ENCODE peak calls at places on chromosomes 12 and 14, in four cellular contexts. One of them, this sample, is unnamed.

GRCh38 chr12:124764451-124764850 is 99.2 kb downstream of the SCARB1 start:
- DNase-seq in smooth muscle cell of the brain vasculature: no peak
- DNase-seq in kidney glomerular epithelial cell: no peak
- DNase-seq in left ventricle myocardium inferior: peak; percentile 61
- DNase-seq in this sample: no peak

GRCh38 chr12:88325076-88325827 is 183.1 kb downstream of the TMTC3 start:
- DNase-seq in left ventricle myocardium inferior: no peak
- DNase-seq in kidney glomerular epithelial cell: peak; percentile 90
- DNase-seq in smooth muscle cell of the brain vasculature: peak; percentile 46
- DNase-seq in this sample: no peak

GRCh38 chr14:79044894-79045624 is 874.9 kb downstream of the NRXN3 start:
- DNase-seq in kidney glomerular epithelial cell: peak; percentile 56
- DNase-seq in left ventricle myocardium inferior: no peak
- DNase-seq in smooth muscle cell of the brain vasculature: peak; percentile 24
- DNase-seq in this sample: no peak

GRCh38 chr14:101506921-101507300 is 54.4 kb upstream of the DIO3 start:
- DNase-seq in kidney glomerular epithelial cell: no peak
- DNase-seq in smooth muscle cell of the brain vasculature: no peak
- DNase-seq in left ventricle myocardium inferior: no peak
- DNase-seq in this sample: no peak

GRCh38 chr12:121124402-121125109 is 8.1 kb upstream of the P2RX7 start:
- DNase-seq in smooth muscle cell of the brain vasculature: no peak
- DNase-seq in left ventricle myocardium inferior: no peak
- DNase-seq in kidney glomerular epithelial cell: peak; percentile 98
- DNase-seq in this sample: no peak

GRCh38 chr12:113056631-113057488 is at the start of gene DTX1:
- DNase-seq in kidney glomerular epithelial cell: no peak
- DNase-seq in left ventricle myocardium inferior: peak; percentile 43
- DNase-seq in smooth muscle cell of the brain vasculature: no peak
- DNase-seq in this sample: no peak

GRCh38 chr12:8742501-8742900 is 44.7 kb downstream of the RIMKLB start:
- DNase-seq in smooth muscle cell of the brain vasculature: no peak
- DNase-seq in left ventricle myocardium inferior: no peak
- DNase-seq in kidney glomerular epithelial cell: peak; percentile 13
- DNase-seq in this sample: no peak

GRCh38 chr14:105092912-105093425 is 27.7 kb upstream of the GPR132 start:
- DNase-seq in kidney glomerular epithelial cell: peak; percentile 20
- DNase-seq in smooth muscle cell of the brain vasculature: no peak
- DNase-seq in left ventricle myocardium inferior: peak; percentile 72
- DNase-seq in this sample: no peak

GRCh38 chr12:88235183-88235833 is 93.2 kb downstream of the TMTC3 start:
- DNase-seq in left ventricle myocardium inferior: no peak
- DNase-seq in kidney glomerular epithelial cell: no peak
- DNase-seq in smooth muscle cell of the brain vasculature: no peak
- DNase-seq in this sample: no peak

GRCh38 chr12:52066346-52067080 is 3.3 kb upstream of the ATG101 start:
- DNase-seq in kidney glomerular epithelial cell: no peak
- DNase-seq in smooth muscle cell of the brain vasculature: no peak
- DNase-seq in left ventricle myocardium inferior: no peak
- DNase-seq in this sample: no peak

GRCh38 chr14:20524027-20524426 is 18.7 kb downstream of the RNASE10 start:
- DNase-seq in kidney glomerular epithelial cell: no peak
- DNase-seq in left ventricle myocardium inferior: no peak
- DNase-seq in smooth muscle cell of the brain vasculature: no peak
- DNase-seq in this sample: no peak

GRCh38 chr12:75603475-75603874 is 92.1 kb upstream of the KRR1 start:
- DNase-seq in left ventricle myocardium inferior: no peak
- DNase-seq in kidney glomerular epithelial cell: peak; percentile 23
- DNase-seq in smooth muscle cell of the brain vasculature: no peak
- DNase-seq in this sample: no peak

GRCh38 chr14:89315493-89316456 is 101.3 kb downstream of the FOXN3 start:
- DNase-seq in kidney glomerular epithelial cell: no peak
- DNase-seq in left ventricle myocardium inferior: no peak
- DNase-seq in smooth muscle cell of the brain vasculature: no peak
- DNase-seq in this sample: no peak

GRCh38 chr14:71467419-71467818 is 464.8 kb upstream of the RGS6 start:
- DNase-seq in left ventricle myocardium inferior: no peak
- DNase-seq in kidney glomerular epithelial cell: no peak
- DNase-seq in smooth muscle cell of the brain vasculature: no peak
- DNase-seq in this sample: no peak

GRCh38 chr14:29321646-29322045 is 555.1 kb downstream of the FOXG1 start:
- DNase-seq in smooth muscle cell of the brain vasculature: no peak
- DNase-seq in left ventricle myocardium inferior: no peak
- DNase-seq in kidney glomerular epithelial cell: peak; percentile 10
- DNase-seq in this sample: no peak

GRCh38 chr12:3752741-3753486 is at the start of gene CRACR2A:
- DNase-seq in left ventricle myocardium inferior: peak; percentile 69
- DNase-seq in kidney glomerular epithelial cell: no peak
- DNase-seq in smooth muscle cell of the brain vasculature: no peak
- DNase-seq in this sample: peak; percentile 70

GRCh38 chr12:125145196-125145595 is 80.0 kb downstream of the AACS start:
- DNase-seq in left ventricle myocardium inferior: no peak
- DNase-seq in smooth muscle cell of the brain vasculature: no peak
- DNase-seq in kidney glomerular epithelial cell: no peak
- DNase-seq in this sample: no peak

GRCh38 chr12:70724444-70724843 is 87.2 kb upstream of the PTPRB start:
- DNase-seq in left ventricle myocardium inferior: no peak
- DNase-seq in smooth muscle cell of the brain vasculature: no peak
- DNase-seq in kidney glomerular epithelial cell: peak; percentile 4
- DNase-seq in this sample: no peak

GRCh38 chr12:21657336-21658077 is at the start of gene LDHB:
- DNase-seq in left ventricle myocardium inferior: peak; percentile 97
- DNase-seq in smooth muscle cell of the brain vasculature: peak; percentile 87
- DNase-seq in kidney glomerular epithelial cell: peak; percentile 90
- DNase-seq in this sample: peak; percentile 92

GRCh38 chr12:38544357-38545066 is 227.9 kb downstream of the ALG10B start:
- DNase-seq in kidney glomerular epithelial cell: no peak
- DNase-seq in left ventricle myocardium inferior: no peak
- DNase-seq in smooth muscle cell of the brain vasculature: no peak
- DNase-seq in this sample: no peak

GRCh38 chr14:70318635-70319013 is 40.9 kb downstream of the COX16 start:
- DNase-seq in smooth muscle cell of the brain vasculature: no peak
- DNase-seq in left ventricle myocardium inferior: no peak
- DNase-seq in kidney glomerular epithelial cell: no peak
- DNase-seq in this sample: no peak

GRCh38 chr12:100797786-100798580 is 3.4 kb downstream of the ANO4 start:
- DNase-seq in smooth muscle cell of the brain vasculature: no peak
- DNase-seq in left ventricle myocardium inferior: no peak
- DNase-seq in kidney glomerular epithelial cell: no peak
- DNase-seq in this sample: no peak

GRCh38 chr14:99793213-99794155 is at the start of gene EML1:
- DNase-seq in kidney glomerular epithelial cell: peak; percentile 60
- DNase-seq in left ventricle myocardium inferior: peak; percentile 82
- DNase-seq in smooth muscle cell of the brain vasculature: no peak
- DNase-seq in this sample: peak; percentile 25

GRCh38 chr14:52961060-52961639 is 10.3 kb upstream of the FERMT2 start:
- DNase-seq in left ventricle myocardium inferior: peak; percentile 29
- DNase-seq in kidney glomerular epithelial cell: peak; percentile 50
- DNase-seq in smooth muscle cell of the brain vasculature: no peak
- DNase-seq in this sample: no peak

GRCh38 chr12:24060089-24060488 is 110.6 kb upstream of the SOX5 start:
- DNase-seq in left ventricle myocardium inferior: no peak
- DNase-seq in smooth muscle cell of the brain vasculature: no peak
- DNase-seq in kidney glomerular epithelial cell: no peak
- DNase-seq in this sample: no peak

GRCh38 chr12:4278582-4278939 is 5.0 kb downstream of the CCND2 start:
- DNase-seq in left ventricle myocardium inferior: peak; percentile 76
- DNase-seq in kidney glomerular epithelial cell: no peak
- DNase-seq in smooth muscle cell of the brain vasculature: no peak
- DNase-seq in this sample: no peak

This sample was measured in CMK.